ENCODE peak calls at places on chromosomes 16 and 17, in ten cellular contexts. F, D, J, I, H, G, C, B, V and S are unnamed samples.

GRCh38 chr16:89841275-89841674 is 13.0 kb downstream of the SPIRE2 start:
- DNase-seq in F (no peak), J (no peak), G (no peak), B (no peak), H (peak; percentile 63), D (no peak), V (no peak), I (no peak), C (no peak), S (no peak)

GRCh38 chr16:69909760-69910159 is 41.4 kb upstream of the CLEC18A start:
- DNase-seq in H (no peak), B (no peak), G (no peak), D (no peak), V (no peak), J (no peak), I (no peak), C (no peak), F (no peak), S (no peak)

GRCh38 chr17:56917559-56918296 is 3.9 kb upstream of the TRIM25 start:
- DNase-seq in I (no peak), D (no peak), C (peak; percentile 33), H (no peak), F (no peak), J (no peak), B (peak; percentile 29), V (no peak), G (no peak), S (no peak)

GRCh38 chr16:72991211-72991610 is 56.7 kb downstream of the ZFHX3 start:
- DNase-seq in D (no peak), F (no peak), C (peak; percentile 63), I (no peak), H (no peak), B (no peak), V (no peak), G (no peak), J (no peak), S (no peak)

GRCh38 chr17:21017861-21018260 is 24.9 kb downstream of the USP22 start:
- DNase-seq in B (no peak), D (no peak), I (no peak), H (no peak), F (no peak), V (no peak), J (no peak), C (no peak), G (no peak), S (no peak)

GRCh38 chr16:30985401-30986128 is 558 bp downstream of the HSD3B7 start:
- DNase-seq in G (no peak), D (no peak), C (peak; percentile 46), V (peak; percentile 63), B (peak; percentile 56), H (no peak), I (peak; percentile 92), J (no peak), F (no peak), S (no peak)

GRCh38 chr16:31107465-31107867 is 720 bp upstream of the BCKDK start:
- DNase-seq in D (no peak), I (no peak), F (no peak), C (no peak), J (no peak), H (peak; percentile 38), V (no peak), G (peak; percentile 65), B (no peak), S (no peak)

GRCh38 chr16:71927383-71927782 is 32.1 kb downstream of the IST1 start:
- DNase-seq in J (no peak), F (peak; percentile 32), I (peak; percentile 27), B (peak; percentile 99), D (no peak), G (peak; percentile 17), H (no peak), C (peak; percentile 97), V (peak; percentile 83), S (peak; percentile 67)

GRCh38 chr17:44961921-44962350 is 6.2 kb downstream of the C1QL1 start:
- DNase-seq in I (no peak), C (no peak), F (peak; percentile 79), B (no peak), H (no peak), D (no peak), J (no peak), V (no peak), G (no peak), S (no peak)

GRCh38 chr16:8665529-8665928 is 8.9 kb upstream of the ABAT start:
- DNase-seq in D (no peak), H (no peak), J (no peak), B (no peak), V (no peak), F (no peak), I (no peak), G (no peak), C (no peak), S (no peak)